ENCODE peak calls at places on chromosomes 6 and 20, in six cellular contexts. R is HCT116, B is neural progenitor cell, M is stomach, U is fibroblast of lung, I is Peyer's patch. C is an unnamed sample. For H3K4me1, the result is how much of the 10 kb centered on the place peaks cover.

GRCh38 chr20:63017076-63017825 is 10.5 kb upstream of the BHLHE23 start:
- DNase-seq in R (no peak), B (no peak), M (no peak), U (no peak), I (peak), C (no peak)

GRCh38 chr6:14197118-14197517 is 79.5 kb downstream of the CD83 start:
- DNase-seq in R (no peak), B (no peak), M (no peak), U (no peak), I (no peak), C (no peak)

GRCh38 chr20:8790442-8791074 is 278.3 kb upstream of the PLCB4 start:
- DNase-seq in R (peak), B (peak), M (peak), U (peak), I (no peak), C (no peak)

GRCh38 chr6:142570221-142570671 is 268.4 kb downstream of the ADGRG6 start:
- DNase-seq in R (no peak), B (no peak), M (peak), U (peak), I (no peak), C (no peak)

GRCh38 chr6:155974359-155974758 is 518.7 kb upstream of the NOX3 start:
- DNase-seq in R (no peak), B (no peak), M (no peak), U (no peak), I (no peak), C (no peak)

GRCh38 chr20:48390981-48391380 is 436.8 kb downstream of the PREX1 start:
- DNase-seq in R (no peak), B (no peak), M (no peak), U (no peak), I (no peak), C (no peak)

GRCh38 chr20:4947817-4948559 is 53.3 kb downstream of the SLC23A2 start:
- DNase-seq in R (no peak), B (no peak), M (no peak), U (no peak), I (no peak), C (no peak)

GRCh38 chr6:159691133-159691962 is 1.7 kb downstream of the SOD2 start:
- DNase-seq in R (peak), B (peak), M (no peak), U (peak), I (no peak), C (peak)

GRCh38 chr20:50992733-50993457 is 30.0 kb downstream of the KCNG1 start:
- DNase-seq in R (peak), B (peak), M (no peak), U (peak), I (no peak), C (peak)

GRCh38 chr6:100311707-100312266 is 152.9 kb downstream of the SIM1 start:
- DNase-seq in R (no peak), B (no peak), M (no peak), U (peak), I (no peak), C (no peak)

GRCh38 chr6:167795874-167796667 is 30.6 kb upstream of the AFDN start:
- DNase-seq in R (no peak), B (no peak), M (peak), U (no peak), I (peak), C (no peak)

GRCh38 chr6:39980839-39981580 is 46.7 kb upstream of the MOCS1 start:
- DNase-seq in R (peak), B (peak), M (no peak), U (peak), I (no peak), C (peak)

GRCh38 chr20:34560141-34560523 is 1.6 kb downstream of the MAP1LC3A start:
- DNase-seq in R (no peak), B (no peak), M (no peak), U (no peak), I (no peak), C (no peak)
- H3K27ac ChIP-seq in R (no peak), B (no peak), M (peak), U (no peak), I (no peak), C (peak)

DNA sequence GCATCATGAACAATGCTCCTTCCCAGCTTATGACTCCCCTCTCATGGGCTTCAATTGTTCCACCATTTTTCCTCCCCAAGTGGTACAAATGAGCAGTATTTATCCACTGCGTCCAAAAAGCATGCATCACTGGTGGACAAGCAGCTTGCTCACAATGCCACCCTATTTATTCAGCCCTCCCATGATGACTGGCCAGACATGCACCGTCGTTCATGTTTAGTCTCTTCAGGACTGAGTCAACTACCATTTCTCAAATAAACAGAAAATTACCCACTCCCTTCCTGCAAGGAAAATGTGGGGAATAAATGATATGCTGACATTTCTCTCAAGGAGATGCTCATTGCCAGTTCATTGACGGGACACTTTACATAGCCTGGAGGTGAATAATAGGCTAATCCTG is 300.4 kb downstream of the C6orf118 start:
- DNase-seq in R (no peak), B (no peak), M (no peak), U (peak), I (no peak), C (no peak)
- H3K4me1 ChIP-seq in R (under half), B (under half), M (under half), U (under half), I (under half), C (under half)

GRCh38 chr6:24927234-24927955 is 8.4 kb downstream of the RIPOR2 start:
- DNase-seq in R (no peak), B (no peak), M (no peak), U (no peak), I (no peak), C (no peak)

GRCh38 chr6:24929255-24929654 is 6.5 kb downstream of the RIPOR2 start:
- DNase-seq in R (no peak), B (no peak), M (no peak), U (no peak), I (no peak), C (no peak)

GRCh38 chr6:24926639-24927038 is 9.1 kb downstream of the RIPOR2 start:
- DNase-seq in R (no peak), B (no peak), M (no peak), U (no peak), I (no peak), C (no peak)

GRCh38 chr6:24926192-24926591 is 9.6 kb downstream of the RIPOR2 start:
- DNase-seq in R (no peak), B (no peak), M (no peak), U (no peak), I (no peak), C (no peak)

DNA sequence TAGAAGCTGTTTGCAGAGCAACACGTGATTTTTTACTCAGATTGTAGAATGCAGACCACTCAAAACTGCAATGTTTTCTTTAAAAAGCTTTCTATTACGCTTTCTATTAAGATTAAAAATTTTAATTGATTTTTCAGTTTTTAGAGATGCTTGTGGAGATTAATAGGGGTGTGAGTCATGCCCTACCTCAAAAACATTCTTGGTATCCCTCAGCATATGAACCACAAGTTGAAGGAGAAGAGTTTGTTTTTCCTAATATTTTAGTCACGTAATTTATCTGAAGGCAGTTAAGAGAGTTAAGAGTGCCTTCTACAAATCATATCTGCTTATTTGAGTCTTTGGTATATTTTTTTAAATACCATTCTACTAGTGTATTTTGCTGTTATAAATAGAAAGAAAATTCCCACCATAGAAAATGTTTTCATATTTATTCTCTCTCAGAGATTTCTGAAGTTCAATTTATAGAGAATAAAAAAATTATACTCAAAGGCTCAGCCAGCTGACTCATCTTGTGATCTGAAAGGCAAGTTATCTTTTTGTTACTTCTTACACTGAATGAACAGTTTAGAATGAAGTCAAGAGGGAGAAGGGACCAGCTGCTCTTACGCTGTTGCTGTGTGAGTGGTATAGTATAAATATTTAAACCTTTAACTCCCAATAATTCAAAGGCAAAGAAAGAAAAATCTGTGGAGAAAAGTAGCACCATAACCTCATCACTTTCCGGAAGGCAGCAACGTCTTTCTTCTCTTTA is 7.6 kb downstream of the RIPOR2 start:
- DNase-seq in R (no peak), B (no peak), M (no peak), U (peak), I (no peak), C (no peak)
- H3K27ac ChIP-seq in R (no peak), B (no peak), M (no peak), U (peak), I (no peak), C (peak)

GRCh38 chr6:7148100-7148822 is 40.5 kb downstream of the RREB1 start:
- DNase-seq in R (no peak), B (no peak), M (no peak), U (peak), I (no peak), C (no peak)
- H3K4me1 ChIP-seq in R (under half), B (half or more), M (half or more), U (under half), I (under half), C (under half)

C was measured in naive thymus-derived CD4-positive, alpha-beta T cell.